ENCODE peak calls at places on chromosomes 2 and 18, in ten cellular contexts. E is naive thymus-derived CD4-positive, alpha-beta T cell; G is cardiac muscle cell; N is GM23338; U is spleen; K is CD8-positive, alpha-beta memory T cell; V is HCT116; T is colonic mucosa; J is stomach; D is neural progenitor cell. Z is an unnamed sample. For H3K4me1 and H3K36me3, the result is how much of the 10 kb centered on the place peaks cover.

GRCh38 chr18:56166914-56167313 is 471.5 kb downstream of the TXNL1 start:
- DNase-seq in E (no peak), G (no peak), N (no peak), U (no peak), K (no peak), V (no peak), T (no peak), J (no peak), D (no peak), Z (no peak)

GRCh38 chr2:37454851-37455762 is 110.7 kb downstream of the QPCT start:
- DNase-seq in E (no peak), G (no peak), N (no peak), U (no peak), K (no peak), V (no peak), T (no peak), J (no peak), D (no peak), Z (no peak)

GRCh38 chr2:167944825-167945659 is 302.4 kb downstream of the STK39 start:
- DNase-seq in E (no peak), G (no peak), N (no peak), U (no peak), K (no peak), V (no peak), T (no peak), J (no peak), D (no peak), Z (no peak)

GRCh38 chr2:219603784-219604183 is 6.1 kb downstream of the STK11IP start:
- DNase-seq in E (no peak), G (no peak), N (no peak), U (no peak), K (no peak), V (no peak), T (no peak), J (no peak), D (no peak), Z (no peak)

GRCh38 chr18:56982756-56983155 is 164.1 kb upstream of the BOD1L2 start:
- DNase-seq in E (no peak), G (no peak), N (no peak), U (no peak), K (no peak), V (no peak), T (no peak), J (no peak), D (no peak), Z (no peak)

GRCh38 chr2:105369009-105369408 is 29.8 kb downstream of the FHL2 start:
- DNase-seq in E (no peak), G (no peak), N (no peak), U (no peak), K (no peak), V (no peak), T (no peak), J (no peak), D (no peak), Z (no peak)

GRCh38 chr2:228131833-228132232 is 49.7 kb downstream of the SPHKAP start:
- DNase-seq in E (no peak), G (no peak), N (no peak), U (no peak), K (no peak), V (no peak), T (no peak), J (no peak), D (no peak), Z (no peak)

GRCh38 chr2:177474904-177475474 is 82.4 kb downstream of the AGPS start:
- DNase-seq in E (no peak), G (no peak), N (no peak), U (no peak), K (no peak), V (peak), T (no peak), J (no peak), D (no peak), Z (no peak)

GRCh38 chr2:38875227-38875575 is 533 bp downstream of the DHX57 start:
- DNase-seq in E (no peak), G (no peak), N (no peak), U (no peak), K (no peak), V (no peak), T (no peak), J (no peak), D (no peak), Z (no peak)

GRCh38 chr18:32802606-32803451 is 30.0 kb upstream of the KLHL14 start:
- DNase-seq in E (no peak), G (no peak), N (no peak), U (no peak), K (no peak), V (no peak), T (no peak), J (no peak), D (peak), Z (no peak)

GRCh38 chr18:6752200-6752873 is 22.8 kb downstream of the ARHGAP28 start:
- DNase-seq in E (no peak), G (peak), N (peak), U (no peak), K (no peak), V (no peak), T (no peak), J (no peak), D (peak), Z (no peak)

GRCh38 chr2:41836944-41837343 is 210.9 kb upstream of the PKDCC start:
- DNase-seq in E (no peak), G (peak), N (peak), U (no peak), K (peak), V (peak), T (peak), J (peak), D (peak), Z (no peak)

GRCh38 chr2:28654286-28654980 is 97.2 kb upstream of the PPP1CB start:
- DNase-seq in E (no peak), G (no peak), N (no peak), U (no peak), K (no peak), V (no peak), T (no peak), J (no peak), D (no peak), Z (no peak)
- H3K4me1 ChIP-seq in E (under half), G (under half), N (under half), U (under half), K (under half), V (under half), T (under half), J (under half), D (under half), Z (under half)

GRCh38 chr18:46437019-46437418 is 220.0 kb downstream of the LOXHD1 start:
- DNase-seq in E (no peak), G (no peak), N (no peak), U (no peak), K (no peak), V (no peak), T (no peak), J (no peak), D (no peak), Z (no peak)

GRCh38 chr18:46431522-46432171 is 225.4 kb downstream of the LOXHD1 start:
- DNase-seq in E (no peak), G (no peak), N (peak), U (no peak), K (no peak), V (no peak), T (no peak), J (no peak), D (peak), Z (no peak)

GRCh38 chr18:46433121-46433826 is 223.7 kb downstream of the LOXHD1 start:
- DNase-seq in E (no peak), G (no peak), N (peak), U (no peak), K (no peak), V (no peak), T (no peak), J (no peak), D (peak), Z (no peak)

GRCh38 chr18:46435031-46435430 is 222.0 kb downstream of the LOXHD1 start:
- DNase-seq in E (no peak), G (no peak), N (no peak), U (no peak), K (no peak), V (no peak), T (no peak), J (no peak), D (no peak), Z (no peak)

DNA sequence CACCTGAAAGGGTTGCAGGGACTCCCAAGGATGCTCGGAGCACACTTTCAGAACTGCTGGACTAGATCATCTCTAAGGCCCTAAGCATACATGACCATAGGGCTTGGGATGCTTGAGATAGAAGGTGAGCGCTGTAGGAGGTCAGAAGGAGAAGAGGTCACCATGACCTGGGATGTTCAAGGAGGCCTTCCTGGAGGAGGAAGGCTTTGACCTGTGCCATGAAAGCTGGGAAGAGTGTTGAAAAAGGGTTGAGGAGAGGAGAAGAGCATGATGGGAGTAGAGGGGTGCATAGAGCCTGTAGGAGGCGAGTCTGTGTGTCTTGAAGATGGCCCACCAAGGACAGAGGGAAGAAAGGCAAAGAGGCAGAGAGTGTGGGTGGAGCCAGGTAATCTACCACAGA is 222.4 kb downstream of the LOXHD1 start:
- DNase-seq in E (no peak), G (no peak), N (no peak), U (no peak), K (no peak), V (no peak), T (no peak), J (no peak), D (no peak), Z (no peak)
- H3K36me3 ChIP-seq in E (under half), G (under half), N (under half), U (under half), K (under half), V (under half), T (under half), J (under half), D (under half), Z (under half)

DNA sequence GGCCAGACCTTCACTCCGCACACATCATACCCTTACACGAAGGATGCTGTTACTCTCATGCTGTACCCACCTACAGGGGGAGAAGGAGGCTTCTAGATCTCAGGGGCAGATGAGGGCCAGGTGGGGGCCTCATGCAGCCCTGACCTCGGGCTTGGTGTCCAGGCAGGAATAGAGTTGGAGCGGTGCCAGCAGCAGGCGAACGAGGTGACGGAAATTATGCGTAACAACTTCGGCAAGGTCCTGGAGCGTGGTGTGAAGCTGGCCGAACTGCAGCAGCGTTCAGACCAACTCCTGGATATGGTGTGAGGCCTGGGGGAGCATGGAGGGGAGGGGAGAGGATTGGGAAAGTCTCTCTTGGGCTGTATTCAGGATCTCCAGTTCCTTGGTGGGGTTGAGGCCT is 4.0 kb upstream of the RNF181 start:
- DNase-seq in E (no peak), G (no peak), N (no peak), U (no peak), K (no peak), V (no peak), T (no peak), J (no peak), D (no peak), Z (no peak)
- H3K4me1 ChIP-seq in E (under half), G (under half), N (under half), U (half or more), K (under half), V (under half), T (under half), J (half or more), D (under half), Z (under half)

GRCh38 chr2:74890711-74891110 is 56.8 kb downstream of the HK2 start:
- DNase-seq in E (no peak), G (no peak), N (no peak), U (no peak), K (no peak), V (no peak), T (no peak), J (no peak), D (no peak), Z (no peak)
- H3K36me3 ChIP-seq in E (half or more), G (half or more), N (under half), U (half or more), K (under half), V (under half), T (under half), J (under half), D (under half), Z (under half)